ENCODE peak calls at places on chromosomes 3 and 15, in six cellular contexts. E is suprapubic skin, Z is sigmoid colon, P is esophagus muscularis mucosa, O is stomach, V is H1. Q is an unnamed sample.

GRCh38 chr3:55461896-55462295 is 25.2 kb downstream of the WNT5A start:
- DNase-seq in E (no peak), Z (no peak), P (no peak), O (no peak), V (peak), Q (no peak)

GRCh38 chr15:67241132-67241855 is 13.2 kb downstream of the AAGAB start:
- DNase-seq in E (no peak), Z (no peak), P (no peak), O (no peak), V (no peak), Q (no peak)

GRCh38 chr15:66720206-66721010 is 18.4 kb downstream of the SMAD6 start:
- DNase-seq in E (no peak), Z (no peak), P (no peak), O (peak), V (no peak), Q (no peak)

GRCh38 chr3:188469228-188469885 is 315.4 kb downstream of the LPP start:
- DNase-seq in E (peak), Z (no peak), P (no peak), O (no peak), V (no peak), Q (no peak)

GRCh38 chr3:4825572-4826236 is 153.5 kb upstream of the BHLHE40 start:
- DNase-seq in E (no peak), Z (no peak), P (no peak), O (peak), V (no peak), Q (no peak)

GRCh38 chr3:14925729-14926591 is 21.4 kb upstream of the NR2C2 start:
- DNase-seq in E (peak), Z (no peak), P (no peak), O (no peak), V (peak), Q (no peak)

GRCh38 chr15:97909291-97909891 is 51.1 kb upstream of the ARRDC4 start:
- DNase-seq in E (no peak), Z (peak), P (no peak), O (peak), V (peak), Q (peak)

GRCh38 chr15:101250331-101250730 is 1.5 kb downstream of the CHSY1 start:
- DNase-seq in E (no peak), Z (no peak), P (no peak), O (no peak), V (no peak), Q (no peak)

GRCh38 chr15:68485721-68486360 is 53.9 kb upstream of the ITGA11 start:
- DNase-seq in E (no peak), Z (no peak), P (no peak), O (no peak), V (no peak), Q (no peak)

GRCh38 chr15:38531509-38531908 is 33.1 kb downstream of the RASGRP1 start:
- DNase-seq in E (no peak), Z (no peak), P (no peak), O (no peak), V (no peak), Q (no peak)

GRCh38 chr3:27686642-27687041 is 35.5 kb downstream of the EOMES start:
- DNase-seq in E (no peak), Z (no peak), P (no peak), O (no peak), V (no peak), Q (no peak)

GRCh38 chr3:99500485-99500884 is 137.9 kb upstream of the COL8A1 start:
- DNase-seq in E (no peak), Z (no peak), P (no peak), O (no peak), V (no peak), Q (no peak)

GRCh38 chr15:52505141-52505540 is 23.5 kb downstream of the MYO5A start:
- DNase-seq in E (peak), Z (no peak), P (peak), O (no peak), V (no peak), Q (peak)

GRCh38 chr15:36406366-36406765 is 173.1 kb upstream of the CDIN1 start:
- DNase-seq in E (no peak), Z (no peak), P (no peak), O (no peak), V (no peak), Q (no peak)

GRCh38 chr3:74079961-74080562 is 455.3 kb upstream of the PDZRN3 start:
- DNase-seq in E (no peak), Z (no peak), P (no peak), O (no peak), V (no peak), Q (no peak)

GRCh38 chr3:52146189-52146588 is 8.0 kb downstream of the POC1A start:
- DNase-seq in E (no peak), Z (no peak), P (no peak), O (no peak), V (no peak), Q (no peak)

GRCh38 chr3:32743934-32744333 is 58.9 kb downstream of the CNOT10 start:
- DNase-seq in E (no peak), Z (no peak), P (peak), O (no peak), V (no peak), Q (no peak)

GRCh38 chr3:138949002-138949418 is 2.0 kb downstream of the FOXL2NB start:
- DNase-seq in E (no peak), Z (no peak), P (no peak), O (no peak), V (peak), Q (no peak)

GRCh38 chr15:82810061-82810862 is 834 bp downstream of the WHAMM start:
- DNase-seq in E (peak), Z (peak), P (no peak), O (peak), V (peak), Q (peak)

GRCh38 chr3:150319900-150320299 is 88.2 kb upstream of the TSC22D2 start:
- DNase-seq in E (no peak), Z (no peak), P (no peak), O (no peak), V (no peak), Q (no peak)
- TF ChIP-seq EP300 in E (no peak), Z (no peak), P (no peak), O (no peak), V (no peak), Q (no peak)

DNA sequence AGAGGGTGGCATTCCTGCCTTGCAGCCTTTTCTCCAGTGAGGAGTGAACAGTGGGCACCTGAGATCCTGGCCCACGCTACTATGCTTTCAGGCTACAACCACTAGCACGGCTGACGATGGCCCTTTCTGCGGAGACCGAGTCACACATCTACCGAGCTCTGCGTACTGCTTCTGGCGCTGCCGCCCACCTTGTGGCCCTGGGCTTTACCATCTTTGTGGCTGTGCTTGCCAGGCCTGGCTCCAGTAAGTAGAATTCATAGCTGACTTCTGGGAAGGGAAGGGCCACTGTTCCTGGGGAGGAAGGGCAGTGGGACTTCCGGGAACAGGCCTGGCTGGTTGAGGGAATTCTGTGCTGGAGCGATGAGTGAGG is 641 bp downstream of the CYB561D2 start:
- DNase-seq in E (no peak), Z (no peak), P (no peak), O (no peak), V (no peak), Q (peak)
- H3K27ac ChIP-seq in E (peak), Z (peak), P (peak), O (peak), V (no peak), Q (peak)

DNA sequence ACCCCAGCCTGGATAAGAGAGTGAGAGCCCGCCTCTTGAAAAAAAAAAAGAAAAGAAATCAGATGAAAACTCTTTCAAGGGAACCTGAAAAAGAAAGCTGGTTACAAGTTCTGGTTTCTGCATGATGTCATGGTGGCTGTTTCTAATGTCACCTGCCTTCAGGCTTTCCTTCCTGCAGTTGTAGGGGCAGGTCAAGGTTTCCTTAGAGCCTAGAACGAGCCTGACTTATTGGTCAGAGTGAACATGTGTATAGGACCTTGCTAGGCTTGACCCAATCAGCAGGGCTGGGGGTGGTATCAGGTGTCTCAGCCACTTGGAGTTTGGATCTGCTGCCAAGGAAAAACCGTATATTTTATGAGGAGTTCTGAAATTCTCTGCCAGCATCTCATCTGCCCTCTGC is 3.8 kb downstream of the IVD start:
- DNase-seq in E (no peak), Z (no peak), P (no peak), O (no peak), V (no peak), Q (no peak)
- TF ChIP-seq POLR2AphosphoS5 in E (no peak), Z (no peak), P (no peak), O (no peak), V (no peak), Q (no peak)

DNA sequence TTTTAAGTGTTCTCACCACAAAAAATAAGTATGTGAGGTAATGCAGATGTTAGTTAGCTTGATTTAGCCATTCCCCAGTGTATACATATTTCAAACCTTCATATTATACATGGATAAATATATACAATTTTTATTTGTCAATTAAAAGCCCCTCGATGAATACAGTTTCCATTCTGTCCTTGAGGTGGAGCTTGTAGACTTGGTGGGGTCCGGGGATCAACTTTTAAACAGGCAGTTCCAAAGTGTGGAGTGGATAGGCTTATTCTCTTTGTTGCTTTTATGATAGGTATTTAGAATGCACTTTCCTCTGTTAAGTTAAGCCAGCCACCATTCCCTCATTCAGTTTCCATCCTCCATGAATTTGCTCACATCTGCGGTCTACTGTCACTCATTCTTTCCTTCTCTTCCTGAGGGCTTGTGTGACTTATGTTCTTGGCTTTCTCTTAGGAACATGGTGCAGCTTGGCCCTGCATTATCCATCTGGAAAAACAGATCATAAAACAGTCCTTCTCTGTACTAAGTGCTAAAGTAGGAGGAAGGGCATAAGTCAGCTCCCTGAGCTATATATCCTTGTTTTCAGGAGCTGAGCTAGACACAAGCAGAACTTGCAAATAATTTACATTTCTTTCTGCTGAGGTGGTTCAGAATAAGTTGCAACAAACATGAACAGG is 149.1 kb downstream of the NFKBIZ start:
- DNase-seq in E (no peak), Z (no peak), P (no peak), O (no peak), V (no peak), Q (no peak)
- TF ChIP-seq EP300 in E (no peak), Z (peak), P (no peak), O (no peak), V (no peak), Q (no peak)

GRCh38 chr3:183252108-183252782 is 808 bp upstream of the B3GNT5 start:
- DNase-seq in E (no peak), Z (peak), P (no peak), O (no peak), V (no peak), Q (no peak)
- H3K27ac ChIP-seq in E (peak), Z (no peak), P (no peak), O (no peak), V (no peak), Q (peak)

Q was measured in upper lobe of left lung.